ENCODE peak calls at places on chromosomes 11 and 22, in five cellular contexts. One of them, this sample, is unnamed.

GRCh38 chr11:26572770-26573402 is 823 bp upstream of the MUC15 start:
- ATAC-seq in CD8-positive, alpha-beta T cell: no peak
- ATAC-seq in body of pancreas: peak; percentile 55
- ATAC-seq in CD4-positive, CD25-positive, alpha-beta regulatory T cell: no peak
- ATAC-seq in Panc1: no peak
- ATAC-seq in this sample: no peak

GRCh38 chr11:118338637-118339061 is 3.9 kb downstream of the CD3D start:
- ATAC-seq in Panc1: no peak
- ATAC-seq in body of pancreas: no peak
- ATAC-seq in CD4-positive, CD25-positive, alpha-beta regulatory T cell: peak; percentile 55
- ATAC-seq in CD8-positive, alpha-beta T cell: peak; percentile 63
- ATAC-seq in this sample: peak; percentile 19

GRCh38 chr11:96179905-96180304 is 163.1 kb downstream of the MAML2 start:
- ATAC-seq in Panc1: no peak
- ATAC-seq in CD4-positive, CD25-positive, alpha-beta regulatory T cell: no peak
- ATAC-seq in body of pancreas: no peak
- ATAC-seq in CD8-positive, alpha-beta T cell: no peak
- ATAC-seq in this sample: no peak

GRCh38 chr11:22065472-22065871 is 127.4 kb upstream of the ANO5 start:
- ATAC-seq in Panc1: no peak
- ATAC-seq in CD8-positive, alpha-beta T cell: no peak
- ATAC-seq in body of pancreas: no peak
- ATAC-seq in CD4-positive, CD25-positive, alpha-beta regulatory T cell: no peak
- ATAC-seq in this sample: no peak

GRCh38 chr11:76310832-76311231 is 70.1 kb downstream of the THAP12 start:
- ATAC-seq in CD4-positive, CD25-positive, alpha-beta regulatory T cell: no peak
- ATAC-seq in CD8-positive, alpha-beta T cell: no peak
- ATAC-seq in Panc1: no peak
- ATAC-seq in body of pancreas: no peak
- ATAC-seq in this sample: no peak

GRCh38 chr22:39617342-39617741 is 46.8 kb downstream of the CACNA1I start:
- ATAC-seq in CD8-positive, alpha-beta T cell: no peak
- ATAC-seq in body of pancreas: no peak
- ATAC-seq in Panc1: peak; percentile 26
- ATAC-seq in CD4-positive, CD25-positive, alpha-beta regulatory T cell: no peak
- ATAC-seq in this sample: no peak

GRCh38 chr11:20156280-20156875 is 3.9 kb downstream of the DBX1 start:
- ATAC-seq in CD8-positive, alpha-beta T cell: peak; percentile 76
- ATAC-seq in CD4-positive, CD25-positive, alpha-beta regulatory T cell: peak; percentile 56
- ATAC-seq in Panc1: no peak
- ATAC-seq in body of pancreas: no peak
- ATAC-seq in this sample: no peak

GRCh38 chr11:116693206-116694016 is 79.4 kb downstream of the BUD13 start:
- ATAC-seq in Panc1: peak; percentile 15
- ATAC-seq in body of pancreas: peak; percentile 81
- ATAC-seq in CD4-positive, CD25-positive, alpha-beta regulatory T cell: no peak
- ATAC-seq in CD8-positive, alpha-beta T cell: no peak
- ATAC-seq in this sample: no peak

GRCh38 chr11:120985718-120986569 is 38.0 kb upstream of the TBCEL start:
- ATAC-seq in CD4-positive, CD25-positive, alpha-beta regulatory T cell: peak; percentile 82
- ATAC-seq in CD8-positive, alpha-beta T cell: peak; percentile 87
- ATAC-seq in body of pancreas: peak; percentile 85
- ATAC-seq in Panc1: peak; percentile 96
- ATAC-seq in this sample: peak; percentile 93

GRCh38 chr11:7485854-7486425 is 634 bp downstream of the OLFML1 start:
- ATAC-seq in CD4-positive, CD25-positive, alpha-beta regulatory T cell: no peak
- ATAC-seq in body of pancreas: no peak
- ATAC-seq in CD8-positive, alpha-beta T cell: no peak
- ATAC-seq in Panc1: peak; percentile 39
- ATAC-seq in this sample: peak; percentile 5

GRCh38 chr11:129192150-129192549 is at the start of gene ARHGAP32:
- ATAC-seq in CD8-positive, alpha-beta T cell: peak; percentile 91
- ATAC-seq in body of pancreas: no peak
- ATAC-seq in CD4-positive, CD25-positive, alpha-beta regulatory T cell: peak; percentile 53
- ATAC-seq in Panc1: peak; percentile 94
- ATAC-seq in this sample: no peak

GRCh38 chr11:14259186-14259784 is 99.7 kb downstream of the RRAS2 start:
- ATAC-seq in body of pancreas: no peak
- ATAC-seq in CD4-positive, CD25-positive, alpha-beta regulatory T cell: no peak
- ATAC-seq in Panc1: no peak
- ATAC-seq in CD8-positive, alpha-beta T cell: no peak
- ATAC-seq in this sample: no peak

GRCh38 chr22:47582067-47582466 is 819.6 kb downstream of the TBC1D22A start:
- ATAC-seq in Panc1: no peak
- ATAC-seq in body of pancreas: no peak
- ATAC-seq in CD4-positive, CD25-positive, alpha-beta regulatory T cell: no peak
- ATAC-seq in CD8-positive, alpha-beta T cell: no peak
- ATAC-seq in this sample: no peak
- H3K9me3 ChIP-seq in Panc1: peaks cover 3% of the 10 kb centered on the region
- H3K9me3 ChIP-seq in body of pancreas: no peaks in the 10 kb centered on the region
- H3K9me3 ChIP-seq in CD4-positive, CD25-positive, alpha-beta regulatory T cell: peaks cover 11% of the 10 kb centered on the region
- H3K9me3 ChIP-seq in CD8-positive, alpha-beta T cell: no peaks in the 10 kb centered on the region
- H3K9me3 ChIP-seq in this sample: no peaks in the 10 kb centered on the region

DNA sequence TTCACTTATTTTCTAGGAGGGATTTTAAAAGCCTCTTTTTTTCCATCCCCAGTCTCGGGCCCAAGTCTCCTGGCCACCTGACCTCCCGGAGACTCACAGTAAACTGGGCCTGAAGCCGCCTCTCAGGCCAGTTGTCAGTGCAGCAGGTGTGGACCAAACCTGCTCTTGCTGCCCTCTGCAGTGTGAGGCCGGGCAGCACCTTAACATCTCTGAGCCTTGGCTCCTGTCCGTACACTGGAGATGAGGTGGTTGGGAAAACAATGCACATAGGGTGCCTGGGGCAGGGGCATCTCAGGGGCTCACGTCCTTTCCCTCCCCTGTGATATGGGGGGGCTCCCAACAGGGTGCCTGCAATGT is 45.1 kb downstream of the PHF21B start:
- ATAC-seq in body of pancreas: no peak
- ATAC-seq in CD8-positive, alpha-beta T cell: no peak
- ATAC-seq in Panc1: no peak
- ATAC-seq in CD4-positive, CD25-positive, alpha-beta regulatory T cell: no peak
- ATAC-seq in this sample: no peak
- H3K27ac ChIP-seq in body of pancreas: no peak overlapping the region
- H3K27ac ChIP-seq in CD8-positive, alpha-beta T cell: no peak overlapping the region
- H3K27ac ChIP-seq in Panc1: no peak overlapping the region
- H3K27ac ChIP-seq in CD4-positive, CD25-positive, alpha-beta regulatory T cell: no peak overlapping the region
- H3K27ac ChIP-seq in this sample: no peak overlapping the region

GRCh38 chr11:75305993-75306392 is 45.5 kb downstream of the ARRB1 start:
- ATAC-seq in CD4-positive, CD25-positive, alpha-beta regulatory T cell: no peak
- ATAC-seq in Panc1: no peak
- ATAC-seq in body of pancreas: no peak
- ATAC-seq in CD8-positive, alpha-beta T cell: no peak
- ATAC-seq in this sample: no peak
- H3K9me3 ChIP-seq in CD4-positive, CD25-positive, alpha-beta regulatory T cell: no peaks in the 10 kb centered on the region
- H3K9me3 ChIP-seq in Panc1: no peaks in the 10 kb centered on the region
- H3K9me3 ChIP-seq in body of pancreas: no peaks in the 10 kb centered on the region
- H3K9me3 ChIP-seq in CD8-positive, alpha-beta T cell: no peaks in the 10 kb centered on the region
- H3K9me3 ChIP-seq in this sample: no peaks in the 10 kb centered on the region

GRCh38 chr22:45225732-45226560 is 14.7 kb downstream of the KIAA0930 start:
- ATAC-seq in Panc1: no peak
- ATAC-seq in CD4-positive, CD25-positive, alpha-beta regulatory T cell: no peak
- ATAC-seq in body of pancreas: no peak
- ATAC-seq in CD8-positive, alpha-beta T cell: no peak
- ATAC-seq in this sample: peak; percentile 82
- H3K27ac ChIP-seq in Panc1: no peak overlapping the region
- H3K27ac ChIP-seq in CD4-positive, CD25-positive, alpha-beta regulatory T cell: no peak overlapping the region
- H3K27ac ChIP-seq in body of pancreas: peak overlapping the region; percentile 4
- H3K27ac ChIP-seq in CD8-positive, alpha-beta T cell: no peak overlapping the region
- H3K27ac ChIP-seq in this sample: peak overlapping the region; percentile 61

GRCh38 chr22:47367107-47367690 is 604.7 kb downstream of the TBC1D22A start:
- ATAC-seq in body of pancreas: no peak
- ATAC-seq in CD8-positive, alpha-beta T cell: no peak
- ATAC-seq in Panc1: no peak
- ATAC-seq in CD4-positive, CD25-positive, alpha-beta regulatory T cell: no peak
- ATAC-seq in this sample: no peak
- H3K9me3 ChIP-seq in body of pancreas: no peaks in the 10 kb centered on the region
- H3K9me3 ChIP-seq in CD8-positive, alpha-beta T cell: no peaks in the 10 kb centered on the region
- H3K9me3 ChIP-seq in Panc1: no peaks in the 10 kb centered on the region
- H3K9me3 ChIP-seq in CD4-positive, CD25-positive, alpha-beta regulatory T cell: peaks cover 2% of the 10 kb centered on the region
- H3K9me3 ChIP-seq in this sample: peaks cover 14% of the 10 kb centered on the region